ENCODE peak calls at places on chromosomes 11 and 22, in seven cellular contexts. W is GOT3; D is GM13976; L is activated CD4-positive, alpha-beta T cell treated with anti-CD3 and anti-CD28 coated beads for 1 hour; R is NCI-H460; N is effector CD4-positive, alpha-beta T cell; B is NCI-H1092. P is an unnamed sample.

GRCh38 chr11:76266269-76266668 is 60.0 kb upstream of the WNT11 start:
- DNase-seq in W (no peak), D (no peak), L (no peak), R (no peak), N (no peak), B (no peak), P (peak)

GRCh38 chr22:17638182-17638431 is 450 bp upstream of the BCL2L13 start:
- DNase-seq in W (no peak), D (peak), L (no peak), R (no peak), N (no peak), B (peak), P (no peak)

GRCh38 chr11:84947070-84947469 is 680.1 kb downstream of the DLG2 start:
- DNase-seq in W (no peak), D (no peak), L (no peak), R (no peak), N (no peak), B (no peak), P (no peak)

GRCh38 chr11:32081129-32081641 is 9.7 kb upstream of the RCN1 start:
- DNase-seq in W (peak), D (no peak), L (no peak), R (no peak), N (no peak), B (no peak), P (no peak)

GRCh38 chr11:129225190-129225589 is 33.1 kb upstream of the ARHGAP32 start:
- DNase-seq in W (no peak), D (no peak), L (no peak), R (no peak), N (no peak), B (no peak), P (peak)

GRCh38 chr22:48091060-48091650 is 1328.7 kb downstream of the TBC1D22A start:
- DNase-seq in W (no peak), D (no peak), L (no peak), R (no peak), N (no peak), B (no peak), P (no peak)

GRCh38 chr22:49046546-49047305 is 780.9 kb downstream of the BRD1 start:
- DNase-seq in W (no peak), D (peak), L (no peak), R (peak), N (no peak), B (no peak), P (no peak)

GRCh38 chr22:31089101-31090100 is 8.3 kb downstream of the SMTN start:
- DNase-seq in W (no peak), D (peak), L (no peak), R (no peak), N (peak), B (peak), P (no peak)

GRCh38 chr11:12190511-12190910 is 80.1 kb downstream of the MICAL2 start:
- DNase-seq in W (no peak), D (no peak), L (no peak), R (no peak), N (no peak), B (no peak), P (no peak)

GRCh38 chr11:79506734-79507344 is 66.0 kb upstream of the TENM4 start:
- DNase-seq in W (no peak), D (no peak), L (no peak), R (no peak), N (no peak), B (no peak), P (no peak)

GRCh38 chr11:121898913-121899312 is 217.1 kb downstream of the BLID start:
- DNase-seq in W (no peak), D (no peak), L (no peak), R (no peak), N (no peak), B (no peak), P (no peak)

GRCh38 chr11:1152316-1153104 is 5.2 kb upstream of the MUC5AC start:
- DNase-seq in W (no peak), D (peak), L (no peak), R (no peak), N (no peak), B (no peak), P (peak)

GRCh38 chr11:74630043-74630442 is 37.7 kb downstream of the POLD3 start:
- DNase-seq in W (no peak), D (no peak), L (no peak), R (no peak), N (no peak), B (no peak), P (no peak)

GRCh38 chr22:17569971-17570511 is 6.7 kb downstream of the SLC25A18 start:
- DNase-seq in W (no peak), D (no peak), L (no peak), R (no peak), N (no peak), B (peak), P (no peak)

GRCh38 chr22:40010752-40011145 is 16.0 kb downstream of the FAM83F start:
- DNase-seq in W (no peak), D (no peak), L (no peak), R (no peak), N (no peak), B (peak), P (no peak)

GRCh38 chr22:35392357-35392756 is 7.6 kb upstream of the MCM5 start:
- DNase-seq in W (no peak), D (no peak), L (no peak), R (no peak), N (no peak), B (no peak), P (no peak)

GRCh38 chr11:77560605-77561004 is 29.1 kb upstream of the AQP11 start:
- DNase-seq in W (no peak), D (no peak), L (no peak), R (no peak), N (no peak), B (no peak), P (peak)

GRCh38 chr22:45102896-45103420 is 60.8 kb upstream of the NUP50 start:
- DNase-seq in W (no peak), D (no peak), L (no peak), R (no peak), N (no peak), B (no peak), P (no peak)

GRCh38 chr11:67429038-67429668 is 859 bp downstream of the RPS6KB2 start:
- DNase-seq in W (no peak), D (no peak), L (no peak), R (no peak), N (no peak), B (no peak), P (no peak)

GRCh38 chr11:116823031-116823843 is at the start of gene APOA4:
- DNase-seq in W (no peak), D (no peak), L (no peak), R (no peak), N (no peak), B (no peak), P (no peak)

GRCh38 chr11:62419560-62420342 is 918 bp downstream of the SCGB1A1 start:
- DNase-seq in W (no peak), D (no peak), L (no peak), R (no peak), N (no peak), B (no peak), P (no peak)

GRCh38 chr22:30246962-30247376 is 410 bp upstream of the LIF start:
- DNase-seq in W (no peak), D (no peak), L (no peak), R (no peak), N (no peak), B (no peak), P (no peak)

GRCh38 chr11:108654994-108655631 is 9.8 kb upstream of the DDX10 start:
- DNase-seq in W (no peak), D (peak), L (no peak), R (peak), N (peak), B (peak), P (peak)

GRCh38 chr11:18408558-18409242 is 3.4 kb upstream of the LDHC start:
- DNase-seq in W (no peak), D (no peak), L (no peak), R (no peak), N (no peak), B (no peak), P (no peak)

GRCh38 chr22:37205046-37205445 is 7.2 kb downstream of the SSTR3 start:
- DNase-seq in W (no peak), D (no peak), L (no peak), R (no peak), N (no peak), B (no peak), P (no peak)

GRCh38 chr11:134861490-134862107 is 449.6 kb upstream of the B3GAT1 start:
- DNase-seq in W (no peak), D (no peak), L (no peak), R (no peak), N (no peak), B (no peak), P (no peak)